ENCODE peak calls at places on chromosome 16, in eight cellular contexts. W, G, N, L, O, Y, P and K are unnamed samples. For H3K36me3, the result is how much of the 10 kb centered on the place peaks cover.

GRCh38 chr16:53864819-53865491 is 161.0 kb downstream of the FTO start:
- DNase-seq in O (peak), W (no peak), P (no peak), N (no peak), L (no peak), Y (no peak), G (peak), K (no peak)

GRCh38 chr16:14362774-14363371 is 267.2 kb downstream of the PARN start:
- DNase-seq in Y (no peak), L (no peak), O (no peak), N (no peak), G (no peak), W (no peak), P (no peak), K (no peak)

GRCh38 chr16:50644730-50645129 is 36.4 kb downstream of the SNX20 start:
- DNase-seq in P (no peak), Y (no peak), G (no peak), O (peak), N (no peak), W (peak), L (peak), K (peak)

GRCh38 chr16:62872339-62872738 is 836.1 kb upstream of the CDH8 start:
- DNase-seq in Y (no peak), N (no peak), P (no peak), L (no peak), W (peak), G (no peak), O (no peak), K (no peak)

GRCh38 chr16:53881371-53881770 is 177.4 kb downstream of the FTO start:
- DNase-seq in G (peak), W (no peak), O (peak), P (peak), N (no peak), L (no peak), Y (no peak), K (no peak)

GRCh38 chr16:16071631-16072244 is 122.3 kb downstream of the ABCC1 start:
- DNase-seq in W (no peak), N (no peak), O (no peak), G (peak), P (no peak), Y (no peak), L (no peak), K (peak)

GRCh38 chr16:49673442-49673841 is 182.5 kb downstream of the ZNF423 start:
- DNase-seq in W (no peak), P (no peak), O (no peak), G (no peak), N (no peak), Y (no peak), L (no peak), K (no peak)

GRCh38 chr16:59148756-59149155 is 414.6 kb upstream of the GOT2 start:
- DNase-seq in G (no peak), W (no peak), Y (no peak), L (no peak), O (no peak), P (no peak), N (no peak), K (no peak)

GRCh38 chr16:64450170-64450569 is 671.7 kb downstream of the CDH11 start:
- DNase-seq in L (no peak), O (no peak), P (no peak), W (no peak), N (no peak), G (no peak), Y (no peak), K (no peak)

GRCh38 chr16:15607700-15608396 is 35.1 kb downstream of the MARF1 start:
- DNase-seq in L (no peak), O (no peak), P (no peak), W (no peak), N (no peak), G (peak), Y (no peak), K (no peak)

GRCh38 chr16:78896280-78896679 is 704.3 kb downstream of the MAF start:
- DNase-seq in W (no peak), G (no peak), O (no peak), Y (no peak), N (no peak), L (no peak), P (no peak), K (no peak)

GRCh38 chr16:10266809-10267208 is 84.6 kb upstream of the GRIN2A start:
- DNase-seq in L (no peak), W (no peak), G (no peak), O (no peak), Y (no peak), N (no peak), P (no peak), K (no peak)

GRCh38 chr16:12406840-12407690 is 396.6 kb downstream of the CPPED1 start:
- DNase-seq in W (no peak), L (no peak), O (no peak), G (peak), N (no peak), Y (no peak), P (peak), K (no peak)

GRCh38 chr16:54507091-54507490 is 220.5 kb upstream of the IRX3 start:
- DNase-seq in W (no peak), O (no peak), P (no peak), L (no peak), G (no peak), Y (no peak), N (no peak), K (no peak)

GRCh38 chr16:84600343-84601229 is 17.3 kb downstream of the COTL1 start:
- DNase-seq in W (no peak), Y (no peak), N (no peak), L (no peak), P (no peak), G (no peak), O (no peak), K (no peak)

GRCh38 chr16:79093554-79093967 is 507.0 kb downstream of the MAF start:
- DNase-seq in P (no peak), W (no peak), N (no peak), Y (no peak), L (no peak), G (no peak), O (no peak), K (no peak)

GRCh38 chr16:138049-138417 is 440 bp downstream of the NPRL3 start:
- DNase-seq in O (no peak), L (peak), P (no peak), W (peak), Y (no peak), G (no peak), N (no peak), K (no peak)

GRCh38 chr16:88076211-88076931 is 125.1 kb downstream of the BANP start:
- DNase-seq in N (no peak), O (no peak), L (peak), P (no peak), G (no peak), W (no peak), Y (no peak), K (no peak)

GRCh38 chr16:68490829-68491575 is 42.7 kb upstream of the SMPD3 start:
- DNase-seq in Y (peak), G (no peak), O (peak), N (no peak), L (peak), P (peak), W (no peak), K (peak)

GRCh38 chr16:9966569-9967157 is 215.6 kb downstream of the GRIN2A start:
- DNase-seq in O (no peak), Y (no peak), N (peak), P (peak), L (no peak), W (no peak), G (peak), K (no peak)

GRCh38 chr16:3823427-3823826 is 57.1 kb downstream of the CREBBP start:
- DNase-seq in N (no peak), P (no peak), Y (no peak), W (no peak), L (no peak), G (no peak), O (no peak), K (no peak)

GRCh38 chr16:11632455-11632921 is 35.8 kb upstream of the SNN start:
- DNase-seq in L (no peak), O (no peak), W (no peak), Y (peak), G (peak), P (no peak), N (no peak), K (no peak)

GRCh38 chr16:82451449-82451848 is 175.3 kb upstream of the CDH13 start:
- DNase-seq in G (no peak), W (no peak), P (no peak), Y (no peak), L (no peak), O (no peak), N (no peak), K (no peak)

GRCh38 chr16:75203106-75203505 is 3.9 kb downstream of the CTRB2 start:
- DNase-seq in W (no peak), N (no peak), P (no peak), Y (no peak), G (no peak), O (no peak), L (no peak), K (no peak)

GRCh38 chr16:8571061-8571596 is 19.2 kb downstream of the TMEM114 start:
- DNase-seq in O (no peak), W (no peak), L (peak), G (peak), P (no peak), Y (no peak), N (no peak), K (no peak)

GRCh38 chr16:88403794-88404581 is 21.2 kb downstream of the ZNF469 start:
- DNase-seq in L (no peak), O (no peak), N (no peak), W (no peak), Y (no peak), P (no peak), G (no peak), K (no peak)

GRCh38 chr16:50702725-50703124 is 9.3 kb downstream of the NOD2 start:
- DNase-seq in O (no peak), N (no peak), L (no peak), Y (no peak), W (no peak), P (no peak), G (no peak), K (no peak)

GRCh38 chr16:86142801-86143236 is 243.9 kb downstream of the IRF8 start:
- DNase-seq in O (no peak), W (no peak), P (no peak), L (no peak), Y (no peak), N (no peak), G (no peak), K (no peak)

GRCh38 chr16:17470871-17471744 is at the start of gene XYLT1:
- DNase-seq in P (no peak), L (peak), N (no peak), Y (peak), W (peak), O (no peak), G (no peak), K (peak)

GRCh38 chr16:10601444-10602401 is 21.3 kb upstream of the EMP2 start:
- DNase-seq in N (no peak), Y (peak), O (no peak), P (no peak), G (peak), L (peak), W (no peak), K (no peak)

GRCh38 chr16:53664724-53665345 is 38.8 kb downstream of the RPGRIP1L start:
- DNase-seq in W (no peak), G (no peak), O (no peak), N (no peak), P (no peak), L (no peak), Y (peak), K (no peak)

GRCh38 chr16:69711115-69711740 is 15.1 kb downstream of the NQO1 start:
- DNase-seq in W (no peak), O (peak), N (peak), P (no peak), G (no peak), Y (peak), L (no peak), K (peak)

GRCh38 chr16:55120408-55120807 is 189.7 kb downstream of the IRX5 start:
- DNase-seq in L (peak), W (peak), O (no peak), P (no peak), G (peak), Y (no peak), N (no peak), K (no peak)

GRCh38 chr16:29811170-29811895 is 660 bp upstream of the PRRT2 start:
- DNase-seq in O (peak), W (peak), L (peak), P (peak), G (peak), N (peak), Y (peak), K (peak)

GRCh38 chr16:57993452-57993851 is 7.0 kb downstream of the ZNF319 start:
- DNase-seq in P (no peak), Y (no peak), L (no peak), W (no peak), N (no peak), O (no peak), G (no peak), K (no peak)

GRCh38 chr16:20918486-20919239 is 18.1 kb downstream of the LYRM1 start:
- DNase-seq in G (no peak), L (no peak), P (no peak), O (no peak), N (no peak), W (no peak), Y (peak), K (no peak)

GRCh38 chr16:22420606-22421135 is 46.3 kb upstream of the CDR2 start:
- DNase-seq in N (no peak), L (no peak), W (no peak), G (no peak), O (no peak), Y (no peak), P (no peak), K (no peak)

GRCh38 chr16:22425036-22425801 is 50.8 kb upstream of the CDR2 start:
- DNase-seq in Y (peak), W (no peak), G (no peak), L (no peak), N (no peak), O (no peak), P (no peak), K (no peak)

GRCh38 chr16:22425847-22426246 is 51.4 kb upstream of the CDR2 start:
- DNase-seq in O (no peak), G (no peak), Y (no peak), L (peak), W (no peak), N (no peak), P (no peak), K (no peak)

GRCh38 chr16:22424161-22424937 is 49.9 kb upstream of the CDR2 start:
- DNase-seq in W (no peak), Y (peak), L (no peak), N (no peak), O (no peak), P (no peak), G (no peak), K (no peak)

GRCh38 chr16:22423716-22424115 is 49.3 kb upstream of the CDR2 start:
- DNase-seq in L (no peak), P (no peak), W (no peak), Y (no peak), O (no peak), N (no peak), G (no peak), K (no peak)
- H3K36me3 ChIP-seq in L (under half), P (under half), W (under half), Y (under half), O (under half), N (half or more), G (under half), K (half or more)

DNA sequence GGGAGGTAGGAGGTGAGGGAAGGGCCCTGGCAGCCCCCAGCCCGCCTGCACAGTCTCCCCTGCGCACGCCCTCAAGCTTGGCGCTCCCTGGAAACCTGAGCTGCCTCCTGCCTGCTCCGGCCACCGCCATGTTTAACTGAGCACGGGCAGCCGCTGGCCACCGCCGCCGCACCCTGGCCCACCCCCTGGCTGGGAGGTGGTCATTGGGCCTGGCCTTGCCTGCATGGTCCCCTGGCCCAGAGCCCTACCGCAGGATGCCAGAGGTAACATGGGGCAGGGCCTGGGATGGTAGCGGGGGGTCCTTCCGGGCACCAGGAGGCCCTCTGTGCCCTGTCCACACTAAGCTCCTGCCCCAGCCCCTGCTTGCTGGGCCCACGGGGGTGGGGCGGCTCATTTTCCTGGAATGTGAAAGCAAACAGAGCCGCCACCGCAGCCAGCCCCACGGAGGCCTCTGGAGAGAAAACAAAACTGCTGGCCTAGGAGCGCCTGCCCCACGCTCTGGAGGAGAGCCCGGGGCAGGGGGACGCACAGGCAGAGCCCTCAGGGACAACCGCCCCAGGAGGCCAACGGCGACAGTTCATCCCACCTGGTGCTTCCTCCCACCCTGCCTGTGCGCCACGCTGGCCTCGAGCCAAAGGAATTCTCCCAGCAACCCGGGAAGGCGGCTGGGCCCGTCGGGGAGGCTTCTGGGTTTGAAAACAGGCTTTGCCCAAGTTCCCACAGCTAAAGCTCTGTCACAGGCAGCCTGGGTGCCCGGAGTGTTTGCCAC is 8.9 kb downstream of the NHERF2 start:
- DNase-seq in L (no peak), O (no peak), N (no peak), P (no peak), G (peak), W (peak), Y (peak), K (peak)
- TF ChIP-seq POLR2AphosphoS5 in L (no peak), O (no peak), N (no peak), P (no peak), G (peak), W (no peak), Y (no peak), K (no peak)

DNA sequence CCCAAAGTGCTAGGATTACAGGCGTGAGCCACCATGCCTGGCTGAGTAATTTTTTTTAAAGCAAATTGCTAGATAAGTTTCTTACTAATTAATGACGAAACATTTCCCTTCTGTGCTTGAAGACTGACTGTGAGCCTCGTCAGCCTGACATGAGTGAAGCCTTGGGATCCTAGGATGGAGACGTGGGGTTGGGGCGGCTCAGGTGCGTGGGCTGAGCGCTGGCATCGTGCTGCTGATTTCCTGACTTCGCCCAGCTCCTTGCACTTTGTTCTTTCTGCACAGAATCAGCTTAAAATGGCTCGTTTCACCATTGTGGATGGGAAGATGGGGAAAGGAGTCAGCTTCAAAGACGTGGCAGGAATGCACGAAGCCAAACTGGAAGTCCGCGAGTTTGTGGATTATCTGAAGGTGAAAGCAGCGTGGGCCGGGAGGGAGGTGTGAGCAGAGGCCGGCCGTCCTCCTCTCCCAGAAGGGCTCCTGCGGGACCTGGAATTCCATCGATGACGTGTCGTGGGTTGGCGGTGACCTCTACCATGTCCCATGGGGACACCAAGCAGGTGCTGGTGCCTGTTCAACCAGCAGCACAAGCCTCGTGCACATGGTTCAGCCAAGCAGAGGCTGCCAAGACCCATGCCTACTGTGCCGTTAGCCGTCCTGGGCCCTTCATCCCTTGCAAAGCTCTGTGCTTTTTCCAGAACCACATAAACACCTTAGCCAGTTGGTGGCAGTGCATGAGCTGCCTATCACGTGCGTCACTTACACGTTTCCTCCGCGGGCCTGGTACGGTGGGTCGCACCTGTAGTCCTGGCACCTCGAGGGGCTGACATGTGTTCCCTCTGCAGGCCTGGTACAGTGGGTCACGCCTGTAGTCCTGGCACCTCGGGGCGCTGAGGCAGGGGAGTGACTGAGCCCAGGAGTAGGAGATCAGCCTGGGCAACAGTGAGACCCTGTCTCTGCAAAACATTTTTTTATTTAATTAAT is 22.5 kb downstream of the SPG7 start:
- DNase-seq in W (no peak), Y (no peak), G (no peak), O (no peak), N (no peak), P (no peak), L (no peak), K (no peak)
- H3K36me3 ChIP-seq in W (half or more), Y (under half), G (half or more), O (half or more), N (half or more), P (under half), L (half or more), K (half or more)

GRCh38 chr16:4886151-4886550 is 38.9 kb downstream of the UBN1 start:
- DNase-seq in G (no peak), Y (no peak), N (no peak), O (no peak), P (no peak), L (no peak), W (no peak), K (no peak)
- TF ChIP-seq POLR2AphosphoS5 in G (no peak), Y (no peak), N (no peak), O (no peak), P (no peak), L (no peak), W (no peak), K (no peak)

DNA sequence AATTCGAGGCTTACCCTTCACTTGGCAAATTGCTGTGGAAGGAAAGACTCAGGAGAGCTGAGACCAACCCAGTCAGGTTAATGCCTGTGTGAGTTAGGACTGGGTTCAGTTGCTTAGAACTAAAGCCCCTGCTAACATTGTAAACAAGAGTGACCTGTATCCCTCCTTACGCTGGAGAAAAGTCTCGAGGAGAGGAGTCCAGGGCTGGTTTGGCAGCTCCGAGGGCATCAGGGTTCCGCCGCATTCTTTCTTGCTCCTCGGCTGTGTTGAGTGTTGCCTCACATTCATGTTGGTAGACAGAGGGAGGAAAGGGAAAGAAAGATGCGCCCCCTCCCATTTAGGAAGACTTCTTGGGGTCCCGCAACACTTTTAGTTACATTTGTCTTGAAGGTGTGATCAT is 18.5 kb downstream of the VPS35L start:
- DNase-seq in W (no peak), G (no peak), Y (no peak), L (no peak), N (no peak), O (no peak), P (no peak), K (no peak)
- H3K36me3 ChIP-seq in W (under half), G (under half), Y (under half), L (under half), N (half or more), O (under half), P (under half), K (half or more)

GRCh38 chr16:2252806-2253148 is 1.4 kb upstream of the ECI1 start:
- DNase-seq in L (no peak), W (no peak), G (no peak), N (no peak), Y (no peak), O (no peak), P (no peak), K (no peak)
- TF ChIP-seq POLR2AphosphoS5 in L (no peak), W (no peak), G (no peak), N (no peak), Y (no peak), O (no peak), P (no peak), K (no peak)

GRCh38 chr16:66524601-66525164 is 25.2 kb downstream of the TK2 start:
- DNase-seq in W (no peak), G (no peak), L (no peak), N (no peak), P (no peak), O (no peak), Y (no peak), K (no peak)

GRCh38 chr16:66523861-66524354 is 26.0 kb downstream of the TK2 start:
- DNase-seq in P (no peak), W (no peak), G (no peak), L (no peak), O (no peak), Y (no peak), N (no peak), K (no peak)

GRCh38 chr16:66522816-66523590 is 26.9 kb downstream of the TK2 start:
- DNase-seq in G (no peak), W (no peak), P (no peak), N (no peak), Y (no peak), L (no peak), O (no peak), K (no peak)

GRCh38 chr16:66528294-66528693 is 21.6 kb downstream of the TK2 start:
- DNase-seq in Y (no peak), O (no peak), W (no peak), G (no peak), L (no peak), N (no peak), P (no peak), K (no peak)

GRCh38 chr16:66525396-66526180 is 24.3 kb downstream of the TK2 start:
- DNase-seq in W (no peak), G (no peak), Y (no peak), N (no peak), P (no peak), O (no peak), L (no peak), K (no peak)
- H3K36me3 ChIP-seq in W (under half), G (under half), Y (under half), N (half or more), P (under half), O (under half), L (under half), K (half or more)